ENCODE peak calls at places on chromosomes 1 and 21, in four cellular contexts. E is H1, O is SK-N-SH, Y is HepG2. C is an unnamed sample.

GRCh38 chr1:216653001-216653400 is 70.2 kb downstream of the ESRRG start:
- DNase-seq in Y (no peak), O (no peak), E (no peak), C (no peak)

GRCh38 chr1:41498391-41498790 is 13.9 kb upstream of the EDN2 start:
- DNase-seq in O (no peak), E (no peak), Y (no peak), C (no peak)

GRCh38 chr21:28334407-28334806 is 658.3 kb downstream of the LTN1 start:
- DNase-seq in O (no peak), Y (no peak), E (no peak), C (no peak)

GRCh38 chr21:37862536-37862935 is 53.7 kb downstream of the KCNJ6 start:
- DNase-seq in Y (no peak), E (peak; percentile 36), O (peak; percentile 35), C (no peak)

GRCh38 chr1:21302747-21303715 is 12.8 kb upstream of the ECE1 start:
- DNase-seq in O (peak; percentile 69), Y (no peak), E (no peak), C (no peak)

GRCh38 chr1:20430355-20431290 is 55.4 kb downstream of the CAMK2N1 start:
- DNase-seq in O (peak; percentile 86), Y (peak; percentile 24), E (peak; percentile 94), C (no peak)

GRCh38 chr1:214550339-214551051 is 907 bp downstream of the PTPN14 start:
- DNase-seq in E (peak; percentile 54), O (peak; percentile 24), Y (no peak), C (no peak)

GRCh38 chr1:19437911-19438310 is 47.4 kb downstream of the CAPZB start:
- DNase-seq in E (no peak), O (no peak), Y (no peak), C (no peak)

GRCh38 chr1:2803086-2803930 is 1.8 kb upstream of the TTC34 start:
- DNase-seq in E (no peak), Y (no peak), O (no peak), C (no peak)

GRCh38 chr1:87394462-87394861 is 65.8 kb downstream of the LMO4 start:
- DNase-seq in E (no peak), Y (no peak), O (no peak), C (no peak)

GRCh38 chr1:94105957-94106529 is 14.9 kb downstream of the ABCA4 start:
- DNase-seq in E (no peak), Y (no peak), O (no peak), C (no peak)

GRCh38 chr1:16348414-16349182 is 3.7 kb downstream of the FBXO42 start:
- DNase-seq in E (no peak), Y (peak; percentile 20), O (no peak), C (no peak)

GRCh38 chr1:178126790-178127189 is 32.9 kb downstream of the RASAL2 start:
- DNase-seq in O (no peak), E (no peak), Y (peak; percentile 80), C (no peak)

GRCh38 chr1:10736623-10737267 is 59.7 kb downstream of the CASZ1 start:
- DNase-seq in Y (no peak), O (no peak), E (no peak), C (no peak)

GRCh38 chr1:58986996-58987767 is 203.3 kb upstream of the JUN start:
- DNase-seq in E (no peak), O (no peak), Y (no peak), C (no peak)
- TF ChIP-seq TCF12 in E (no peak), O (no peak), Y (no peak), C (no peak)

GRCh38 chr1:150017206-150017750 is 6.8 kb upstream of the OTUD7B start:
- DNase-seq in E (no peak), Y (no peak), O (no peak), C (no peak)
- TF ChIP-seq TCF12 in E (no peak), Y (no peak), O (no peak), C (no peak)

DNA sequence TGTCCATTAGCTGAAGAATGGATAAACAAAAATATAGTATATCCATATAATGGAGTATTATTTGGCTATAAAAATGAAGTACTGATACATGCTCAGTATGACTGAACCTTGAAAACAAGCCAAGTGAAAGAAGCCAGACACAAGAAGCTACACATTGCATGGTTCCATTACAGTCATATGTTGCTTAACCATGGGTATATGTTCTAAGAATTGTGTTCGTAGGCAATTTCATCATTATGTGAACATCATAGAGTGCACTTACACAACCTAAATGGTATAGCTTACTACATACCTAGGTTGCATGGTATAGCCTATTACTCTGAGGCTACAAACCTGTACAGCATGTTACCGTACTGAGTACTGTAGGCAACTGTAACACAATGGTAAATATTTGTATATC is 28.6 kb upstream of the FCAMR start:
- DNase-seq in Y (no peak), O (no peak), E (no peak), C (no peak)
- TF ChIP-seq TCF12 in Y (no peak), O (no peak), E (no peak), C (no peak)

GRCh38 chr1:160114085-160114484 is 1.5 kb upstream of the ATP1A2 start:
- DNase-seq in Y (no peak), E (no peak), O (no peak), C (no peak)
- TF ChIP-seq TCF12 in Y (no peak), E (no peak), O (no peak), C (no peak)

GRCh38 chr1:56483104-56483503 is 96.3 kb downstream of the PLPP3 start:
- DNase-seq in E (no peak), Y (no peak), O (no peak), C (no peak)
- TF ChIP-seq TCF12 in E (no peak), Y (no peak), O (no peak), C (no peak)

GRCh38 chr1:111747947-111748346 is 7.8 kb upstream of the DDX20 start:
- DNase-seq in O (no peak), E (no peak), Y (no peak), C (no peak)

GRCh38 chr1:111745670-111746613 is 6.7 kb upstream of the INKA2 start:
- DNase-seq in E (no peak), Y (no peak), O (no peak), C (no peak)

GRCh38 chr1:111748618-111749337 is 6.9 kb upstream of the DDX20 start:
- DNase-seq in Y (no peak), O (peak; percentile 48), E (no peak), C (no peak)

GRCh38 chr1:111746614-111746999 is 7.4 kb upstream of the INKA2 start:
- DNase-seq in E (no peak), O (no peak), Y (no peak), C (no peak)

DNA sequence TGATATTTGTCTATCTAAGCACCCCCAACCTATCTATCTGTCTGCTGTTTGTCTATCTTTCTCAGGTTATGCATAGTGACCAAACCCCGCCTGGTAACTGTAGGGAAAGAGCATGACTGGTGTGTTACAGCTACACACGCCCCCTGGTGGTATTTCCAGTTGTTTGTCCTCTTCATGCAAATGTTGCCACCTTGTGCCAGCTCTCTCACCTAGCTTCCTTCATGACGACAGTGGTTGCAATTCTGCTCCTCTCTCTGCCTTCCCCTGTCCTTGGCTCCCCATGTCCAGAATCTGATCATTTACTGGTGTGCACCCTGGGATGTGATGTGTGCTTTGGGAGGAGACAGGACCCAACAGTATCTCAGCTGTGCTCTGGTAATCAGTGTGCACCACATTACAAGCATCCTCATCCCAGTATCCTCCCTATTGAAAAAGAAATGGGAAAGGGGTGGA is 8.1 kb upstream of the INKA2 start:
- DNase-seq in E (peak; percentile 70), O (peak; percentile 61), Y (peak; percentile 81), C (no peak)
- TF ChIP-seq TCF12 in E (peak; percentile 84), O (no peak), Y (no peak), C (no peak)

GRCh38 chr1:151314137-151314875 is 12.9 kb downstream of the PI4KB start:
- DNase-seq in O (no peak), E (no peak), Y (peak; percentile 15), C (no peak)
- TF ChIP-seq TCF12 in O (peak; percentile 71), E (no peak), Y (no peak), C (no peak)

GRCh38 chr1:53111073-53111556 is 31.3 kb downstream of the SLC1A7 start:
- DNase-seq in E (no peak), O (no peak), Y (peak; percentile 71), C (no peak)
- TF ChIP-seq TCF12 in E (no peak), O (no peak), Y (no peak), C (no peak)